ENCODE peak calls at places on chromosomes 1 and 21, in five cellular contexts. C is AG10803, Z is esophagus squamous epithelium, S is lower lobe of right lung, I is Calu3. M is an unnamed sample.

GRCh38 chr1:25031601-25031965 is 101.5 kb upstream of the RUNX3 start:
- DNase-seq in Z (no peak), I (no peak), S (no peak), C (no peak), M (no peak)

GRCh38 chr1:232904566-232904965 is 45.8 kb upstream of the NTPCR start:
- DNase-seq in I (no peak), C (peak), Z (no peak), S (no peak), M (no peak)

GRCh38 chr1:184665329-184665728 is 89.3 kb downstream of the EDEM3 start:
- DNase-seq in C (no peak), Z (no peak), S (no peak), I (no peak), M (no peak)

GRCh38 chr1:101995984-101996731 is 568 bp downstream of the OLFM3 start:
- DNase-seq in S (no peak), I (no peak), C (no peak), Z (no peak), M (peak)

GRCh38 chr1:184379111-184379752 is 7.6 kb upstream of the C1orf21 start:
- DNase-seq in I (peak), Z (no peak), S (no peak), C (no peak), M (no peak)

GRCh38 chr1:214958491-214958890 is 124.0 kb upstream of the KCNK2 start:
- DNase-seq in C (peak), S (no peak), I (no peak), Z (no peak), M (no peak)

GRCh38 chr1:202056644-202057334 is 46.4 kb downstream of the ELF3 start:
- DNase-seq in Z (no peak), S (peak), I (peak), C (no peak), M (no peak)

GRCh38 chr1:29672955-29673507 is 436.7 kb downstream of the PTPRU start:
- DNase-seq in S (no peak), Z (no peak), C (no peak), I (no peak), M (no peak)

GRCh38 chr21:20572582-20572981 is 425.6 kb upstream of the NCAM2 start:
- DNase-seq in Z (no peak), I (no peak), S (no peak), C (no peak), M (no peak)

GRCh38 chr21:20570824-20571232 is 427.4 kb upstream of the NCAM2 start:
- DNase-seq in Z (no peak), I (no peak), C (no peak), S (no peak), M (peak)
- TF ChIP-seq CTCF in Z (no peak), I (no peak), C (no peak), S (no peak), M (no peak)

GRCh38 chr21:35204850-35205564 is 155.9 kb upstream of the RUNX1 start:
- DNase-seq in C (peak), S (peak), I (no peak), Z (no peak), M (peak)
- TF ChIP-seq CTCF in C (peak), S (peak), I (no peak), Z (no peak), M (no peak)

GRCh38 chr1:54575161-54575560 is 27.1 kb downstream of the ACOT11 start:
- DNase-seq in C (no peak), S (no peak), I (no peak), Z (no peak), M (no peak)
- TF ChIP-seq CTCF in C (no peak), S (no peak), I (no peak), Z (no peak), M (peak)

DNA sequence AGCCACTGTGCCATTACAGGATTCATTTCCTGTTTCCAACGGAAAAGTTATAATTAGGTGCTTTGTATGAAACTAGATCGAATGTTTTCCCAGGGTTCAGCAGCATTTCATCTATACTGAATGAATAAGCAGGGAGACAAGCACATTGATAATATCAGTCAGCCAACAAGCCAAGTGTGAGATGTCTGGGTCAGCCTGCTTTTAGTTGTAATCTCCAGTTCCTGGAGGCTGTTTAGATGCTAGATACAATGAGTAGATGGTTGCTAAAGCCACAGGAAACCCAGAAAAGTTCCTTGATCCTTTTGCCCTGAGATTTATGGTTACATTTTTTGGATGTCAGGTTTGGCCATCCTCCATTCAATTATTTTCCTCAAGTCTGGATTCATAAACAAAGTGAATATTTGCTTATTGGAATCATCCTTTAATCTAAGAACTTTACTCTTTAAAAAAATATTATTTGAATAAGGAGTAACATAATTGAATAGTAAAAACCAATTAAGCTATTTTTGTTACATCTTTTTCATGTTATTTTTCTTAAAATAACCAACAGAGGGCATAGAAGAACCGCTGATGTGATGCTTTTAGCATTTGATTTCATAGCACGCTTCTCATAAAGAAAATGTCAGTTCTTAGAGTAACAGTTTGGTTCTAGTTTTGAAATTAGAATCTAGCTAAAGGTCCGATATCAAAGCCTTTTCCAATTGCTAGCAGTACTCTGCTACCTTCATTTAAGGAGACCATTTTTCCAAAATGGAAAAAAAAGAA is 76.6 kb downstream of the HSPA13 start:
- DNase-seq in C (peak), S (no peak), Z (no peak), I (no peak), M (no peak)
- TF ChIP-seq CTCF in C (peak), S (no peak), Z (no peak), I (no peak), M (no peak)

GRCh38 chr1:222455188-222455879 is 92.6 kb downstream of the HHIPL2 start:
- DNase-seq in Z (peak), S (peak), C (peak), I (peak), M (peak)

GRCh38 chr1:222454782-222455181 is 93.1 kb downstream of the HHIPL2 start:
- DNase-seq in S (no peak), C (peak), Z (no peak), I (no peak), M (no peak)

GRCh38 chr1:222457084-222457483 is 90.8 kb downstream of the HHIPL2 start:
- DNase-seq in Z (no peak), S (no peak), C (no peak), I (no peak), M (no peak)

GRCh38 chr1:222452031-222452430 is 95.9 kb downstream of the HHIPL2 start:
- DNase-seq in C (no peak), Z (no peak), S (no peak), I (no peak), M (no peak)

GRCh38 chr1:222454196-222454595 is 93.7 kb downstream of the HHIPL2 start:
- DNase-seq in C (peak), Z (no peak), I (no peak), S (no peak), M (no peak)
- TF ChIP-seq CTCF in C (peak), Z (no peak), I (no peak), S (no peak), M (no peak)

DNA sequence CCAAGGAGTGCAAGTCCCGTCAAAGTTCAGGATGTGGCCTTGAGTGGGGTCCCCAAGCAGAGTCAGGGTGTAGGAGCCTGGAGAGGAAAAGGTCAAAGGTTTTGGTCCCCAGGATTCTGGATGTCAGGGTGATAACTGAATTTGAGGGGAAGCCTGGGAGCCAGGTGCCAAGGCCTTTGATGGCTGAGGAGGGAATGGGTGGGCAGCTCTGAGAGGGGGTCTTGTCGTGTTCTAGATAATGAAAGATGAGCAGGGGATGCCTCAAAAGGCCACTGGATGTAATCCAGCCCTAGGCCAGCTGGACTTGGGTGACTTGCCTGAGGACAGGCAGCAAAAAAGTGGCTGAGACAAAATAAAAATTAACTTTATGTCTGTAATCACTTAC is 27.5 kb upstream of the KCNA2 start:
- DNase-seq in S (no peak), I (no peak), C (no peak), Z (no peak), M (no peak)
- TF ChIP-seq CTCF in S (no peak), I (no peak), C (no peak), Z (no peak), M (no peak)